ENCODE peak calls at places on chromosomes 6 and 20, in five cellular contexts. One of them, this sample, is unnamed.

GRCh38 chr6:2938004-2938631 is 33.2 kb downstream of the SERPINB6 start:
- DNase-seq in A549: no peak
- DNase-seq in HepG2: no peak
- DNase-seq in H1: peak; percentile 41
- DNase-seq in K562: no peak
- DNase-seq in this sample: no peak

GRCh38 chr20:15319444-15319843 is 982.0 kb upstream of the FLRT3 start:
- DNase-seq in A549: no peak
- DNase-seq in HepG2: no peak
- DNase-seq in H1: no peak
- DNase-seq in K562: no peak
- DNase-seq in this sample: no peak

GRCh38 chr6:138622967-138623366 is 123.7 kb upstream of the NHSL1 start:
- DNase-seq in A549: peak; percentile 5
- DNase-seq in HepG2: no peak
- DNase-seq in H1: no peak
- DNase-seq in K562: no peak
- DNase-seq in this sample: peak; percentile 43

GRCh38 chr6:158939255-158940170 is 60.5 kb downstream of the RSPH3 start:
- DNase-seq in A549: no peak
- DNase-seq in HepG2: no peak
- DNase-seq in H1: peak; percentile 71
- DNase-seq in K562: no peak
- DNase-seq in this sample: peak; percentile 13

GRCh38 chr6:48567016-48567415 is 456.0 kb upstream of the PTCHD4 start:
- DNase-seq in A549: no peak
- DNase-seq in HepG2: no peak
- DNase-seq in H1: no peak
- DNase-seq in K562: no peak
- DNase-seq in this sample: no peak

GRCh38 chr6:52686878-52687699 is 16.2 kb downstream of the TMEM14A start:
- DNase-seq in A549: no peak
- DNase-seq in HepG2: no peak
- DNase-seq in H1: no peak
- DNase-seq in K562: peak; percentile 46
- DNase-seq in this sample: no peak

GRCh38 chr6:75206338-75207210 is 721 bp upstream of the COL12A1 start:
- DNase-seq in A549: no peak
- DNase-seq in HepG2: no peak
- DNase-seq in H1: peak; percentile 66
- DNase-seq in K562: no peak
- DNase-seq in this sample: peak; percentile 47

GRCh38 chr20:2751347-2751867 is 49.0 kb downstream of the CPXM1 start:
- DNase-seq in A549: peak; percentile 48
- DNase-seq in HepG2: peak; percentile 75
- DNase-seq in H1: peak; percentile 64
- DNase-seq in K562: no peak
- DNase-seq in this sample: no peak

GRCh38 chr6:41119508-41119907 is 34.6 kb downstream of the TREML1 start:
- DNase-seq in A549: no peak
- DNase-seq in HepG2: no peak
- DNase-seq in H1: no peak
- DNase-seq in K562: no peak
- DNase-seq in this sample: no peak

GRCh38 chr6:42084889-42085288 is 34.6 kb downstream of the TAF8 start:
- DNase-seq in A549: peak; percentile 23
- DNase-seq in HepG2: no peak
- DNase-seq in H1: no peak
- DNase-seq in K562: no peak
- DNase-seq in this sample: no peak

GRCh38 chr20:44446111-44446722 is 29.5 kb upstream of the TTPAL start:
- DNase-seq in A549: no peak
- DNase-seq in HepG2: no peak
- DNase-seq in H1: no peak
- DNase-seq in K562: no peak
- DNase-seq in this sample: no peak

GRCh38 chr6:1197309-1197708 is 114.6 kb upstream of the FOXQ1 start:
- DNase-seq in A549: no peak
- DNase-seq in HepG2: no peak
- DNase-seq in H1: no peak
- DNase-seq in K562: no peak
- DNase-seq in this sample: no peak

GRCh38 chr6:91781946-91782345 is 1195.1 kb upstream of the MAP3K7 start:
- DNase-seq in A549: no peak
- DNase-seq in HepG2: no peak
- DNase-seq in H1: no peak
- DNase-seq in K562: no peak
- DNase-seq in this sample: no peak

GRCh38 chr20:4150095-4150492 is 134.7 kb upstream of the RNF24 start:
- DNase-seq in A549: peak; percentile 71
- DNase-seq in HepG2: no peak
- DNase-seq in H1: no peak
- DNase-seq in K562: no peak
- DNase-seq in this sample: peak; percentile 21

GRCh38 chr6:7176208-7176607 is 68.4 kb downstream of the RREB1 start:
- DNase-seq in A549: no peak
- DNase-seq in HepG2: no peak
- DNase-seq in H1: no peak
- DNase-seq in K562: no peak
- DNase-seq in this sample: no peak

DNA sequence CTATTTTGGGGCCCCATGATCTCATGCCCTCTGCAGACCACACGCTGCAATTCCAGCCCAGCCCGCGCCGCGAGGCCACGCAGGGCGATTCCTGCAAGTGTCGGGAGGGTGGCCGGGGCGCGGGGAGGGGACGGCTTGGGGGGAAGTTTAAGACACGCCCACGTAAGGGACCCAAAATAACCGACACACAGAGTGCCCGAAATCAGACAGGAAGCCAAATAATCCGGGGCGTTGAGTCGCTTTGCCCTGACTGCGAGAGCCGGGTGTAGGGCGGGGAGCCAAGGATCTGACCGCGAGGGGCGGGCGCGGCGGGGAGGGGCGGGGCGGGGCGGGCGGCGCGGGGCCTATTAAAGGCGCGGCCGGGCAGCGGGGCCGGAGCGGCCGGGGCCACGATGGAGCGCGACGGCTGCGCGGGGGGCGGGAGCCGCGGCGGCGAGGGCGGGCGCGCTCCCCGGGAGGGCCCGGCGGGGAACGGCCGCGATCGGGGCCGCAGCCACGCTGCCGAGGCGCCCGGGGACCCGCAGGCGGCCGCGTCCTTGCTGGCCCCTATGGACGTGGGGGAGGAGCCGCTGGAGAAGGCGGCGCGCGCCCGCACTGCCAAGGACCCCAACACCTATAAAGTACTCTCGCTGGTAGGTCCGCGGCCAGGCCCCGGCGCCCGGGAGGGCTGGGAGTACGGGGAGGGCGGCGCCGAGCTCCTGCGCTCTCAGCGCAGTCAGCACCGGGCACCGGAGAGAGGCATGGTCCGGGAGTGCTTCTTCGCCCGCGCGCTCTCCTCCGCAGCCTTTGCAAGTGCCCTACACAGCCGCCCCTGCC is at the start of gene ENPP1:
- DNase-seq in A549: peak; percentile 63
- DNase-seq in HepG2: peak; percentile 71
- DNase-seq in H1: peak; percentile 83
- DNase-seq in K562: peak; percentile 78
- DNase-seq in this sample: peak; percentile 45
- TF ChIP-seq POLR2A in A549: peak; percentile 67
- TF ChIP-seq POLR2A in HepG2: peak; percentile 43
- TF ChIP-seq POLR2A in H1: no peak
- TF ChIP-seq POLR2A in K562: no peak
- TF ChIP-seq POLR2A in this sample: no peak

GRCh38 chr6:26536571-26537159 is 1.5 kb upstream of the HMGN4 start:
- DNase-seq in A549: peak; percentile 50
- DNase-seq in HepG2: peak; percentile 35
- DNase-seq in H1: no peak
- DNase-seq in K562: no peak
- DNase-seq in this sample: peak; percentile 58
- TF ChIP-seq JUN in A549: no peak
- TF ChIP-seq JUN in HepG2: no peak
- TF ChIP-seq JUN in H1: no peak
- TF ChIP-seq JUN in K562: no peak
- TF ChIP-seq JUN in this sample: no peak

GRCh38 chr20:1121439-1121838 is 3.0 kb downstream of the PSMF1 start:
- DNase-seq in A549: no peak
- DNase-seq in HepG2: no peak
- DNase-seq in H1: no peak
- DNase-seq in K562: peak; percentile 35
- DNase-seq in this sample: no peak
- TF ChIP-seq POLR2A in A549: no peak
- TF ChIP-seq POLR2A in HepG2: no peak
- TF ChIP-seq POLR2A in H1: no peak
- TF ChIP-seq POLR2A in K562: no peak
- TF ChIP-seq POLR2A in this sample: no peak

DNA sequence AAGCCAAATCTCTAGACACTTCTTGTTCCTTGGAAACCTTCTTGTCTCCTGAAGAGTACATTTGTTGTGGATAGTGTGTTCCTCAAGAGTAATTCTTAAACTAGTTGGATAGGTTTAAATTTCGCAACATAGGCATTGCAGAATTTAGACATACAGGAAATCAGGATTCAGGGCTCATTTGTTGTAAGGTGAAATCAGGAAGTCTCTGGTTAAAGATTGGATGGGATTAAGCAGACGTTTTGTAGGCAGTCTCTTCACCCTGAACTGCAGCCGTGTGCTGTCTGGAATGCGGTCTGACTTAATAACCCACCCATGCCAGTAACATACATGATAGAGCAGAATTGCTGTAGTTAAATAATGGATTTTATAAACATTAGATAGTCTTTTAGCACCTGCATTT is 21.7 kb downstream of the HIVEP1 start:
- DNase-seq in A549: no peak
- DNase-seq in HepG2: no peak
- DNase-seq in H1: no peak
- DNase-seq in K562: no peak
- DNase-seq in this sample: no peak
- TF ChIP-seq JUN in A549: no peak
- TF ChIP-seq JUN in HepG2: no peak
- TF ChIP-seq JUN in H1: no peak
- TF ChIP-seq JUN in K562: no peak
- TF ChIP-seq JUN in this sample: no peak

This sample was measured in endothelial cell of umbilical vein.